ENCODE peak calls at places on chromosomes 5 and 9, in seven cellular contexts. J, I, M, A, O, B and K are unnamed samples.

GRCh38 chr9:121906074-121906520 is 187.0 kb downstream of the TTLL11 start:
- DNase-seq in I (no peak), A (no peak), M (no peak), B (no peak), O (no peak), J (no peak), K (no peak)

GRCh38 chr5:93600409-93601052 is 17.5 kb downstream of the NR2F1 start:
- DNase-seq in J (peak), I (no peak), M (no peak), O (no peak), B (no peak), A (no peak), K (no peak)

GRCh38 chr5:76710991-76711390 is 4.9 kb upstream of the F2R start:
- DNase-seq in A (no peak), B (no peak), I (no peak), M (no peak), O (no peak), J (no peak), K (no peak)

GRCh38 chr5:4128994-4129393 is 533.4 kb downstream of the IRX1 start:
- DNase-seq in B (no peak), A (no peak), O (no peak), M (no peak), I (no peak), J (no peak), K (no peak)

GRCh38 chr9:112554516-112554915 is 67.9 kb downstream of the KIAA1958 start:
- DNase-seq in B (no peak), I (no peak), A (no peak), J (no peak), M (no peak), O (no peak), K (no peak)

GRCh38 chr5:179257190-179257741 is 88.0 kb downstream of the ADAMTS2 start:
- DNase-seq in A (no peak), J (no peak), B (no peak), I (no peak), O (no peak), M (peak), K (no peak)

GRCh38 chr5:170537451-170538095 is 33.8 kb downstream of the KCNIP1 start:
- DNase-seq in J (no peak), B (no peak), M (peak), I (no peak), O (no peak), A (no peak), K (no peak)

GRCh38 chr5:170393958-170394357 is 4.8 kb upstream of the KCNMB1 start:
- DNase-seq in B (no peak), M (no peak), J (no peak), O (no peak), A (no peak), I (no peak), K (no peak)

GRCh38 chr9:75358837-75359236 is 270.5 kb downstream of the OSTF1 start:
- DNase-seq in J (no peak), A (no peak), O (no peak), M (no peak), B (no peak), I (no peak), K (no peak)

GRCh38 chr5:109479260-109479860 is 69.6 kb upstream of the PJA2 start:
- DNase-seq in O (no peak), I (no peak), A (no peak), M (no peak), B (no peak), J (peak), K (peak)

GRCh38 chr5:87009146-87009545 is 258.5 kb upstream of the RASA1 start:
- DNase-seq in I (no peak), B (no peak), A (no peak), O (no peak), J (no peak), M (no peak), K (no peak)

GRCh38 chr5:55225346-55225745 is 1.8 kb downstream of the MCIDAS start:
- DNase-seq in J (no peak), I (no peak), M (no peak), B (no peak), O (no peak), A (no peak), K (no peak)

GRCh38 chr9:89528540-89528939 is 30.6 kb upstream of the SEMA4D start:
- DNase-seq in A (no peak), J (no peak), O (no peak), B (no peak), M (no peak), I (no peak), K (no peak)

GRCh38 chr9:118643118-118643517 is 726.1 kb downstream of the BRINP1 start:
- DNase-seq in B (no peak), J (no peak), M (no peak), A (peak), I (no peak), O (no peak), K (no peak)

GRCh38 chr9:95061916-95062600 is 255.5 kb downstream of the FANCC start:
- DNase-seq in B (no peak), J (no peak), O (no peak), I (no peak), M (no peak), A (no peak), K (no peak)

GRCh38 chr5:121954086-121954485 is 7.7 kb upstream of the SRFBP1 start:
- DNase-seq in I (no peak), A (no peak), O (no peak), M (no peak), B (no peak), J (no peak), K (no peak)

GRCh38 chr5:93151121-93151520 is 429.9 kb downstream of the NR2F1-AS1 start:
- DNase-seq in M (no peak), B (no peak), O (no peak), A (no peak), J (no peak), I (no peak), K (peak)

GRCh38 chr5:50958852-50959457 is 292.5 kb downstream of the PARP8 start:
- DNase-seq in O (no peak), M (no peak), A (peak), I (no peak), J (peak), B (no peak), K (peak)

GRCh38 chr5:107296572-107296971 is 374.2 kb downstream of the EFNA5 start:
- DNase-seq in J (no peak), I (no peak), B (no peak), A (no peak), O (no peak), M (no peak), K (no peak)

GRCh38 chr5:54302267-54302687 is 8.1 kb downstream of the ARL15 start:
- DNase-seq in I (no peak), O (no peak), B (no peak), M (no peak), J (no peak), A (no peak), K (no peak)

GRCh38 chr9:89519393-89519805 is 21.5 kb upstream of the SEMA4D start:
- DNase-seq in A (peak), J (no peak), O (no peak), B (no peak), M (no peak), I (no peak), K (no peak)

GRCh38 chr5:38925154-38925925 is 79.5 kb downstream of the OSMR start:
- DNase-seq in J (no peak), B (no peak), I (no peak), O (no peak), M (no peak), A (no peak), K (no peak)

GRCh38 chr5:103178167-103178566 is 58.1 kb downstream of the PPIP5K2 start:
- DNase-seq in M (no peak), A (no peak), I (no peak), J (no peak), B (no peak), O (no peak), K (no peak)

GRCh38 chr5:148911386-148911785 is 85.0 kb downstream of the ADRB2 start:
- DNase-seq in I (no peak), B (no peak), O (no peak), A (no peak), J (no peak), M (no peak), K (no peak)

GRCh38 chr5:95818181-95819147 is 4.1 kb downstream of the GLRX start:
- DNase-seq in O (no peak), B (no peak), M (no peak), J (no peak), I (no peak), A (no peak), K (no peak)

GRCh38 chr9:113906411-113907110 is 30.5 kb downstream of the ZNF618 start:
- DNase-seq in M (no peak), B (no peak), J (no peak), O (no peak), A (no peak), I (no peak), K (no peak)

GRCh38 chr5:115246361-115246991 is 16.2 kb downstream of the PGGT1B start:
- DNase-seq in I (no peak), A (no peak), M (no peak), J (peak), O (no peak), B (no peak), K (peak)

GRCh38 chr9:37210737-37211523 is 90.6 kb downstream of the ZCCHC7 start:
- DNase-seq in O (no peak), B (no peak), J (no peak), A (no peak), I (no peak), M (no peak), K (no peak)

GRCh38 chr9:110638381-110638954 is 30.1 kb upstream of the MUSK start:
- DNase-seq in A (no peak), O (no peak), M (no peak), J (peak), B (no peak), I (no peak), K (peak)

GRCh38 chr5:109740329-109740728 is 50.6 kb downstream of the MAN2A1 start:
- DNase-seq in I (no peak), B (peak), A (peak), O (no peak), M (no peak), J (no peak), K (no peak)

GRCh38 chr5:8897316-8897715 is 648.6 kb downstream of the SEMA5A start:
- DNase-seq in O (no peak), M (no peak), A (peak), J (no peak), I (no peak), B (no peak), K (no peak)

GRCh38 chr5:128356011-128356410 is 182.0 kb downstream of the FBN2 start:
- DNase-seq in O (no peak), J (peak), I (no peak), B (no peak), A (no peak), M (no peak), K (no peak)

GRCh38 chr9:123678038-123678877 is 251.7 kb downstream of the DENND1A start:
- DNase-seq in B (no peak), J (peak), A (no peak), M (no peak), I (no peak), O (no peak), K (no peak)

GRCh38 chr9:87071473-87071872 is 124.2 kb upstream of the GAS1 start:
- DNase-seq in A (no peak), B (no peak), O (no peak), J (no peak), M (no peak), I (no peak), K (no peak)

GRCh38 chr5:29780401-29780800 is 1413.1 kb upstream of the CDH6 start:
- DNase-seq in I (no peak), O (no peak), M (no peak), J (no peak), B (no peak), A (no peak), K (no peak)

GRCh38 chr9:96486351-96487029 is 36.5 kb downstream of the HABP4 start:
- DNase-seq in I (no peak), M (peak), J (no peak), O (no peak), A (peak), B (no peak), K (no peak)

GRCh38 chr9:113931140-113931539 is 55.0 kb downstream of the ZNF618 start:
- DNase-seq in I (no peak), A (no peak), B (no peak), O (no peak), M (no peak), J (peak), K (no peak)

GRCh38 chr9:133731876-133732321 is 6.3 kb downstream of the SARDH start:
- DNase-seq in A (no peak), O (no peak), B (no peak), J (peak), I (no peak), M (peak), K (no peak)

GRCh38 chr5:122312670-122312988 is 592 bp downstream of the SNCAIP start:
- DNase-seq in I (no peak), B (no peak), A (peak), M (no peak), O (no peak), J (no peak), K (no peak)

GRCh38 chr9:127700140-127700539 is 6.6 kb upstream of the CFAP157 start:
- DNase-seq in M (no peak), B (no peak), I (no peak), J (no peak), O (no peak), A (peak), K (no peak)